ENCODE peak calls at places on chromosomes 4 and X, in six cellular contexts. One of them, this sample, is unnamed.
A peak's percentile ranks its signal among the peaks of the same experiment; 100 is the strongest.

GRCh38 chrX:10582945-10583344 is 37.4 kb downstream of the MID1 start:
- DNase-seq in HepG2: no peak
- DNase-seq in GOT3: no peak
- DNase-seq in left ventricle myocardium superior: no peak
- DNase-seq in germinal center: no peak
- DNase-seq in activated naive CD4-positive, alpha-beta T cell treated with Interleukin-2 at 50 U/mL for 16 hours: no peak
- DNase-seq in this sample: no peak

GRCh38 chr4:186424745-186425144 is 130.6 kb downstream of the MTNR1A start:
- DNase-seq in HepG2: no peak
- DNase-seq in GOT3: no peak
- DNase-seq in left ventricle myocardium superior: no peak
- DNase-seq in germinal center: no peak
- DNase-seq in activated naive CD4-positive, alpha-beta T cell treated with Interleukin-2 at 50 U/mL for 16 hours: no peak
- DNase-seq in this sample: no peak

GRCh38 chr4:56757270-56757746 is 64.2 kb downstream of the SPINK2 start:
- DNase-seq in HepG2: no peak
- DNase-seq in GOT3: no peak
- DNase-seq in left ventricle myocardium superior: no peak
- DNase-seq in germinal center: peak; percentile 75
- DNase-seq in activated naive CD4-positive, alpha-beta T cell treated with Interleukin-2 at 50 U/mL for 16 hours: peak; percentile 31
- DNase-seq in this sample: no peak

GRCh38 chr4:151486166-151486565 is 77.2 kb downstream of the FHIP1A start:
- DNase-seq in HepG2: no peak
- DNase-seq in GOT3: no peak
- DNase-seq in left ventricle myocardium superior: no peak
- DNase-seq in germinal center: no peak
- DNase-seq in activated naive CD4-positive, alpha-beta T cell treated with Interleukin-2 at 50 U/mL for 16 hours: no peak
- DNase-seq in this sample: no peak

GRCh38 chr4:43651991-43652390 is 759.5 kb downstream of the GRXCR1 start:
- DNase-seq in HepG2: no peak
- DNase-seq in GOT3: no peak
- DNase-seq in left ventricle myocardium superior: no peak
- DNase-seq in germinal center: no peak
- DNase-seq in activated naive CD4-positive, alpha-beta T cell treated with Interleukin-2 at 50 U/mL for 16 hours: no peak
- DNase-seq in this sample: no peak

GRCh38 chrX:118026631-118027030 is 90.0 kb downstream of the KLHL13 start:
- DNase-seq in HepG2: no peak
- DNase-seq in GOT3: no peak
- DNase-seq in left ventricle myocardium superior: no peak
- DNase-seq in germinal center: no peak
- DNase-seq in activated naive CD4-positive, alpha-beta T cell treated with Interleukin-2 at 50 U/mL for 16 hours: no peak
- DNase-seq in this sample: no peak

GRCh38 chr4:159308571-159309340 is 205.9 kb downstream of the RAPGEF2 start:
- DNase-seq in HepG2: no peak
- DNase-seq in GOT3: no peak
- DNase-seq in left ventricle myocardium superior: no peak
- DNase-seq in germinal center: no peak
- DNase-seq in activated naive CD4-positive, alpha-beta T cell treated with Interleukin-2 at 50 U/mL for 16 hours: no peak
- DNase-seq in this sample: no peak

GRCh38 chr4:3436048-3436797 is 5.5 kb upstream of the HGFAC start:
- DNase-seq in HepG2: no peak
- DNase-seq in GOT3: no peak
- DNase-seq in left ventricle myocardium superior: peak; percentile 23
- DNase-seq in germinal center: no peak
- DNase-seq in activated naive CD4-positive, alpha-beta T cell treated with Interleukin-2 at 50 U/mL for 16 hours: no peak
- DNase-seq in this sample: no peak

GRCh38 chrX:37905436-37906147 is 58.2 kb upstream of the DYNLT3 start:
- DNase-seq in HepG2: no peak
- DNase-seq in GOT3: no peak
- DNase-seq in left ventricle myocardium superior: peak; percentile 33
- DNase-seq in germinal center: no peak
- DNase-seq in activated naive CD4-positive, alpha-beta T cell treated with Interleukin-2 at 50 U/mL for 16 hours: peak; percentile 2
- DNase-seq in this sample: no peak

GRCh38 chrX:39874202-39874816 is 223.4 kb downstream of the BCOR start:
- DNase-seq in HepG2: no peak
- DNase-seq in GOT3: no peak
- DNase-seq in left ventricle myocardium superior: no peak
- DNase-seq in germinal center: no peak
- DNase-seq in activated naive CD4-positive, alpha-beta T cell treated with Interleukin-2 at 50 U/mL for 16 hours: peak; percentile 71
- DNase-seq in this sample: no peak

GRCh38 chr4:3711183-3712111 is 54.7 kb upstream of the ADRA2C start:
- DNase-seq in HepG2: no peak
- DNase-seq in GOT3: no peak
- DNase-seq in left ventricle myocardium superior: peak; percentile 18
- DNase-seq in germinal center: no peak
- DNase-seq in activated naive CD4-positive, alpha-beta T cell treated with Interleukin-2 at 50 U/mL for 16 hours: no peak
- DNase-seq in this sample: no peak

GRCh38 chrX:137072396-137072795 is 38.6 kb upstream of the GPR101 start:
- DNase-seq in HepG2: no peak
- DNase-seq in GOT3: no peak
- DNase-seq in left ventricle myocardium superior: no peak
- DNase-seq in germinal center: no peak
- DNase-seq in activated naive CD4-positive, alpha-beta T cell treated with Interleukin-2 at 50 U/mL for 16 hours: no peak
- DNase-seq in this sample: no peak

GRCh38 chrX:153882086-153882498 is 3.9 kb downstream of the L1CAM start:
- DNase-seq in HepG2: peak; percentile 84
- DNase-seq in GOT3: no peak
- DNase-seq in left ventricle myocardium superior: no peak
- DNase-seq in germinal center: no peak
- DNase-seq in activated naive CD4-positive, alpha-beta T cell treated with Interleukin-2 at 50 U/mL for 16 hours: no peak
- DNase-seq in this sample: no peak

GRCh38 chrX:48715876-48716502 is 19.5 kb downstream of the SUV39H1 start:
- DNase-seq in HepG2: no peak
- DNase-seq in GOT3: no peak
- DNase-seq in left ventricle myocardium superior: no peak
- DNase-seq in germinal center: no peak
- DNase-seq in activated naive CD4-positive, alpha-beta T cell treated with Interleukin-2 at 50 U/mL for 16 hours: no peak
- DNase-seq in this sample: no peak

GRCh38 chrX:76555816-76556215 is 128.3 kb downstream of the MAGEE1 start:
- DNase-seq in HepG2: peak; percentile 41
- DNase-seq in GOT3: no peak
- DNase-seq in left ventricle myocardium superior: no peak
- DNase-seq in germinal center: peak; percentile 3
- DNase-seq in activated naive CD4-positive, alpha-beta T cell treated with Interleukin-2 at 50 U/mL for 16 hours: no peak
- DNase-seq in this sample: peak; percentile 4

GRCh38 chrX:132180929-132181328 is 38.3 kb downstream of the RAP2C start:
- DNase-seq in HepG2: peak; percentile 7
- DNase-seq in GOT3: no peak
- DNase-seq in left ventricle myocardium superior: no peak
- DNase-seq in germinal center: no peak
- DNase-seq in activated naive CD4-positive, alpha-beta T cell treated with Interleukin-2 at 50 U/mL for 16 hours: no peak
- DNase-seq in this sample: no peak

GRCh38 chr4:99504804-99505502 is 5.9 kb upstream of the C4orf17 start:
- DNase-seq in HepG2: no peak
- DNase-seq in GOT3: no peak
- DNase-seq in left ventricle myocardium superior: no peak
- DNase-seq in germinal center: no peak
- DNase-seq in activated naive CD4-positive, alpha-beta T cell treated with Interleukin-2 at 50 U/mL for 16 hours: no peak
- DNase-seq in this sample: no peak

GRCh38 chr4:6474053-6474568 is 1.7 kb upstream of the PPP2R2C start:
- DNase-seq in HepG2: peak; percentile 12
- DNase-seq in GOT3: no peak
- DNase-seq in left ventricle myocardium superior: no peak
- DNase-seq in germinal center: no peak
- DNase-seq in activated naive CD4-positive, alpha-beta T cell treated with Interleukin-2 at 50 U/mL for 16 hours: no peak
- DNase-seq in this sample: no peak

GRCh38 chr4:141768954-141769353 is 132.6 kb downstream of the IL15 start:
- DNase-seq in HepG2: no peak
- DNase-seq in GOT3: no peak
- DNase-seq in left ventricle myocardium superior: no peak
- DNase-seq in germinal center: no peak
- DNase-seq in activated naive CD4-positive, alpha-beta T cell treated with Interleukin-2 at 50 U/mL for 16 hours: no peak
- DNase-seq in this sample: no peak

GRCh38 chr4:54107951-54108740 is 8.2 kb downstream of the GSX2 start:
- DNase-seq in HepG2: no peak
- DNase-seq in GOT3: no peak
- DNase-seq in left ventricle myocardium superior: no peak
- DNase-seq in germinal center: no peak
- DNase-seq in activated naive CD4-positive, alpha-beta T cell treated with Interleukin-2 at 50 U/mL for 16 hours: no peak
- DNase-seq in this sample: no peak

GRCh38 chrX:50697691-50698090 is 116.3 kb downstream of the SHROOM4 start:
- DNase-seq in HepG2: no peak
- DNase-seq in GOT3: no peak
- DNase-seq in left ventricle myocardium superior: no peak
- DNase-seq in germinal center: no peak
- DNase-seq in activated naive CD4-positive, alpha-beta T cell treated with Interleukin-2 at 50 U/mL for 16 hours: no peak
- DNase-seq in this sample: no peak

GRCh38 chrX:6053126-6053625 is 175.5 kb downstream of the NLGN4X start:
- DNase-seq in HepG2: no peak
- DNase-seq in GOT3: no peak
- DNase-seq in left ventricle myocardium superior: no peak
- DNase-seq in germinal center: no peak
- DNase-seq in activated naive CD4-positive, alpha-beta T cell treated with Interleukin-2 at 50 U/mL for 16 hours: no peak
- DNase-seq in this sample: no peak

GRCh38 chr4:20085653-20086052 is 166.1 kb upstream of the SLIT2 start:
- DNase-seq in HepG2: no peak
- DNase-seq in GOT3: no peak
- DNase-seq in left ventricle myocardium superior: no peak
- DNase-seq in germinal center: no peak
- DNase-seq in activated naive CD4-positive, alpha-beta T cell treated with Interleukin-2 at 50 U/mL for 16 hours: no peak
- DNase-seq in this sample: no peak

GRCh38 chrX:40173662-40174593 is 76.2 kb upstream of the BCOR start:
- DNase-seq in HepG2: peak; percentile 76
- DNase-seq in GOT3: no peak
- DNase-seq in left ventricle myocardium superior: peak; percentile 44
- DNase-seq in germinal center: no peak
- DNase-seq in activated naive CD4-positive, alpha-beta T cell treated with Interleukin-2 at 50 U/mL for 16 hours: peak; percentile 79
- DNase-seq in this sample: peak; percentile 8

GRCh38 chr4:173878701-173879100 is 348.7 kb upstream of the HAND2 start:
- DNase-seq in HepG2: no peak
- DNase-seq in GOT3: no peak
- DNase-seq in left ventricle myocardium superior: peak; percentile 41
- DNase-seq in germinal center: no peak
- DNase-seq in activated naive CD4-positive, alpha-beta T cell treated with Interleukin-2 at 50 U/mL for 16 hours: no peak
- DNase-seq in this sample: no peak

GRCh38 chr4:69524708-69525107 is 29.0 kb upstream of the UGT2B4 start:
- DNase-seq in HepG2: no peak
- DNase-seq in GOT3: no peak
- DNase-seq in left ventricle myocardium superior: no peak
- DNase-seq in germinal center: no peak
- DNase-seq in activated naive CD4-positive, alpha-beta T cell treated with Interleukin-2 at 50 U/mL for 16 hours: no peak
- DNase-seq in this sample: no peak

GRCh38 chr4:40924096-40924792 is 174.5 kb downstream of the NSUN7 start:
- DNase-seq in HepG2: peak; percentile 28
- DNase-seq in GOT3: peak; percentile 6
- DNase-seq in left ventricle myocardium superior: peak; percentile 72
- DNase-seq in germinal center: peak; percentile 77
- DNase-seq in activated naive CD4-positive, alpha-beta T cell treated with Interleukin-2 at 50 U/mL for 16 hours: peak; percentile 78
- DNase-seq in this sample: peak; percentile 44

This sample was measured in KG1.